ENCODE peak calls at places on chromosomes 3 and 15, in seven cellular contexts. One of them, this sample, is unnamed.

GRCh38 chr15:33834892-33835730 is 133.2 kb upstream of the CHRM5 start:
- DNase-seq in WTC11: peak; percentile 55
- DNase-seq in GM03348: no peak
- DNase-seq in activated naive CD8-positive, alpha-beta T cell treated with anti-CD3 and anti-CD28 coated beads, Interleukin-2, amount 50 U/mL, for 24 hours: no peak
- DNase-seq in GM12864: no peak
- DNase-seq in cardiac fibroblast: no peak
- DNase-seq in keratinocyte: no peak
- DNase-seq in this sample: no peak

GRCh38 chr3:182740710-182741109 is 52.6 kb upstream of the ATP11B start:
- DNase-seq in WTC11: no peak
- DNase-seq in GM03348: no peak
- DNase-seq in activated naive CD8-positive, alpha-beta T cell treated with anti-CD3 and anti-CD28 coated beads, Interleukin-2, amount 50 U/mL, for 24 hours: no peak
- DNase-seq in GM12864: no peak
- DNase-seq in cardiac fibroblast: no peak
- DNase-seq in keratinocyte: no peak
- DNase-seq in this sample: peak; percentile 38

GRCh38 chr3:115758076-115758763 is 134.9 kb downstream of the GAP43 start:
- DNase-seq in WTC11: no peak
- DNase-seq in GM03348: no peak
- DNase-seq in activated naive CD8-positive, alpha-beta T cell treated with anti-CD3 and anti-CD28 coated beads, Interleukin-2, amount 50 U/mL, for 24 hours: no peak
- DNase-seq in GM12864: no peak
- DNase-seq in cardiac fibroblast: peak; percentile 3
- DNase-seq in keratinocyte: no peak
- DNase-seq in this sample: no peak

GRCh38 chr15:99983894-99984293 is 250.7 kb upstream of the LYSMD4 start:
- DNase-seq in WTC11: peak; percentile 38
- DNase-seq in GM03348: no peak
- DNase-seq in activated naive CD8-positive, alpha-beta T cell treated with anti-CD3 and anti-CD28 coated beads, Interleukin-2, amount 50 U/mL, for 24 hours: no peak
- DNase-seq in GM12864: no peak
- DNase-seq in cardiac fibroblast: no peak
- DNase-seq in keratinocyte: no peak
- DNase-seq in this sample: no peak

GRCh38 chr15:72162569-72162968 is 35.0 kb downstream of the GRAMD2A start:
- DNase-seq in WTC11: no peak
- DNase-seq in GM03348: no peak
- DNase-seq in activated naive CD8-positive, alpha-beta T cell treated with anti-CD3 and anti-CD28 coated beads, Interleukin-2, amount 50 U/mL, for 24 hours: no peak
- DNase-seq in GM12864: no peak
- DNase-seq in cardiac fibroblast: no peak
- DNase-seq in keratinocyte: no peak
- DNase-seq in this sample: no peak

GRCh38 chr3:111810909-111811308 is 48.2 kb upstream of the PHLDB2 start:
- DNase-seq in WTC11: no peak
- DNase-seq in GM03348: peak; percentile 47
- DNase-seq in activated naive CD8-positive, alpha-beta T cell treated with anti-CD3 and anti-CD28 coated beads, Interleukin-2, amount 50 U/mL, for 24 hours: no peak
- DNase-seq in GM12864: no peak
- DNase-seq in cardiac fibroblast: peak; percentile 91
- DNase-seq in keratinocyte: no peak
- DNase-seq in this sample: peak; percentile 43

GRCh38 chr15:51782357-51782896 is 31.0 kb downstream of the TMOD2 start:
- DNase-seq in WTC11: no peak
- DNase-seq in GM03348: no peak
- DNase-seq in activated naive CD8-positive, alpha-beta T cell treated with anti-CD3 and anti-CD28 coated beads, Interleukin-2, amount 50 U/mL, for 24 hours: no peak
- DNase-seq in GM12864: no peak
- DNase-seq in cardiac fibroblast: peak; percentile 42
- DNase-seq in keratinocyte: no peak
- DNase-seq in this sample: peak; percentile 38

GRCh38 chr15:54820811-54821210 is 375.9 kb downstream of the RSL24D1 start:
- DNase-seq in WTC11: no peak
- DNase-seq in GM03348: no peak
- DNase-seq in activated naive CD8-positive, alpha-beta T cell treated with anti-CD3 and anti-CD28 coated beads, Interleukin-2, amount 50 U/mL, for 24 hours: no peak
- DNase-seq in GM12864: no peak
- DNase-seq in cardiac fibroblast: no peak
- DNase-seq in keratinocyte: no peak
- DNase-seq in this sample: no peak

GRCh38 chr15:66004618-66005262 is 135.4 kb downstream of the RAB11A start:
- DNase-seq in WTC11: peak; percentile 48
- DNase-seq in GM03348: peak; percentile 71
- DNase-seq in activated naive CD8-positive, alpha-beta T cell treated with anti-CD3 and anti-CD28 coated beads, Interleukin-2, amount 50 U/mL, for 24 hours: no peak
- DNase-seq in GM12864: no peak
- DNase-seq in cardiac fibroblast: peak; percentile 46
- DNase-seq in keratinocyte: no peak
- DNase-seq in this sample: no peak

GRCh38 chr3:127800508-127800907 is 21.8 kb downstream of the MGLL start:
- DNase-seq in WTC11: no peak
- DNase-seq in GM03348: no peak
- DNase-seq in activated naive CD8-positive, alpha-beta T cell treated with anti-CD3 and anti-CD28 coated beads, Interleukin-2, amount 50 U/mL, for 24 hours: peak; percentile 8
- DNase-seq in GM12864: peak; percentile 52
- DNase-seq in cardiac fibroblast: peak; percentile 75
- DNase-seq in keratinocyte: no peak
- DNase-seq in this sample: no peak

GRCh38 chr15:98801234-98801561 is 152.9 kb downstream of the IGF1R start:
- DNase-seq in WTC11: no peak
- DNase-seq in GM03348: no peak
- DNase-seq in activated naive CD8-positive, alpha-beta T cell treated with anti-CD3 and anti-CD28 coated beads, Interleukin-2, amount 50 U/mL, for 24 hours: no peak
- DNase-seq in GM12864: no peak
- DNase-seq in cardiac fibroblast: no peak
- DNase-seq in keratinocyte: no peak
- DNase-seq in this sample: no peak

GRCh38 chr3:63037116-63037515 is 161.9 kb upstream of the CADPS start:
- DNase-seq in WTC11: no peak
- DNase-seq in GM03348: no peak
- DNase-seq in activated naive CD8-positive, alpha-beta T cell treated with anti-CD3 and anti-CD28 coated beads, Interleukin-2, amount 50 U/mL, for 24 hours: no peak
- DNase-seq in GM12864: no peak
- DNase-seq in cardiac fibroblast: no peak
- DNase-seq in keratinocyte: no peak
- DNase-seq in this sample: no peak

GRCh38 chr3:143654906-143655305 is 193.4 kb downstream of the SLC9A9 start:
- DNase-seq in WTC11: no peak
- DNase-seq in GM03348: peak; percentile 13
- DNase-seq in activated naive CD8-positive, alpha-beta T cell treated with anti-CD3 and anti-CD28 coated beads, Interleukin-2, amount 50 U/mL, for 24 hours: no peak
- DNase-seq in GM12864: no peak
- DNase-seq in cardiac fibroblast: peak; percentile 49
- DNase-seq in keratinocyte: no peak
- DNase-seq in this sample: no peak

GRCh38 chr15:100224206-100225185 is 117.3 kb downstream of the ADAMTS17 start:
- DNase-seq in WTC11: no peak
- DNase-seq in GM03348: no peak
- DNase-seq in activated naive CD8-positive, alpha-beta T cell treated with anti-CD3 and anti-CD28 coated beads, Interleukin-2, amount 50 U/mL, for 24 hours: no peak
- DNase-seq in GM12864: no peak
- DNase-seq in cardiac fibroblast: no peak
- DNase-seq in keratinocyte: peak; percentile 38
- DNase-seq in this sample: no peak

GRCh38 chr3:112519424-112520001 is 20.2 kb upstream of the BTLA start:
- DNase-seq in WTC11: no peak
- DNase-seq in GM03348: peak; percentile 66
- DNase-seq in activated naive CD8-positive, alpha-beta T cell treated with anti-CD3 and anti-CD28 coated beads, Interleukin-2, amount 50 U/mL, for 24 hours: no peak
- DNase-seq in GM12864: peak; percentile 79
- DNase-seq in cardiac fibroblast: peak; percentile 90
- DNase-seq in keratinocyte: no peak
- DNase-seq in this sample: peak; percentile 51

GRCh38 chr3:168048414-168049330 is 47.1 kb downstream of the GOLIM4 start:
- DNase-seq in WTC11: no peak
- DNase-seq in GM03348: no peak
- DNase-seq in activated naive CD8-positive, alpha-beta T cell treated with anti-CD3 and anti-CD28 coated beads, Interleukin-2, amount 50 U/mL, for 24 hours: no peak
- DNase-seq in GM12864: no peak
- DNase-seq in cardiac fibroblast: no peak
- DNase-seq in keratinocyte: no peak
- DNase-seq in this sample: no peak

GRCh38 chr3:135135445-135135844 is 340.4 kb downstream of the EPHB1 start:
- DNase-seq in WTC11: no peak
- DNase-seq in GM03348: no peak
- DNase-seq in activated naive CD8-positive, alpha-beta T cell treated with anti-CD3 and anti-CD28 coated beads, Interleukin-2, amount 50 U/mL, for 24 hours: no peak
- DNase-seq in GM12864: no peak
- DNase-seq in cardiac fibroblast: no peak
- DNase-seq in keratinocyte: no peak
- DNase-seq in this sample: no peak

GRCh38 chr15:85112997-85113396 is 131.3 kb downstream of the PDE8A start:
- DNase-seq in WTC11: no peak
- DNase-seq in GM03348: no peak
- DNase-seq in activated naive CD8-positive, alpha-beta T cell treated with anti-CD3 and anti-CD28 coated beads, Interleukin-2, amount 50 U/mL, for 24 hours: no peak
- DNase-seq in GM12864: no peak
- DNase-seq in cardiac fibroblast: no peak
- DNase-seq in keratinocyte: no peak
- DNase-seq in this sample: no peak

GRCh38 chr3:128572644-128573105 is 77.9 kb downstream of the RPN1 start:
- DNase-seq in WTC11: peak; percentile 59
- DNase-seq in GM03348: no peak
- DNase-seq in activated naive CD8-positive, alpha-beta T cell treated with anti-CD3 and anti-CD28 coated beads, Interleukin-2, amount 50 U/mL, for 24 hours: peak; percentile 62
- DNase-seq in GM12864: no peak
- DNase-seq in cardiac fibroblast: no peak
- DNase-seq in keratinocyte: no peak
- DNase-seq in this sample: peak; percentile 33

GRCh38 chr3:151228291-151229125 is 25.5 kb upstream of the GPR171 start:
- DNase-seq in WTC11: no peak
- DNase-seq in GM03348: peak; percentile 72
- DNase-seq in activated naive CD8-positive, alpha-beta T cell treated with anti-CD3 and anti-CD28 coated beads, Interleukin-2, amount 50 U/mL, for 24 hours: no peak
- DNase-seq in GM12864: no peak
- DNase-seq in cardiac fibroblast: peak; percentile 84
- DNase-seq in keratinocyte: peak; percentile 21
- DNase-seq in this sample: no peak

GRCh38 chr15:40906101-40906946 is 12.1 kb downstream of the VPS18 start:
- DNase-seq in WTC11: peak; percentile 95
- DNase-seq in GM03348: peak; percentile 94
- DNase-seq in activated naive CD8-positive, alpha-beta T cell treated with anti-CD3 and anti-CD28 coated beads, Interleukin-2, amount 50 U/mL, for 24 hours: peak; percentile 93
- DNase-seq in GM12864: peak; percentile 37
- DNase-seq in cardiac fibroblast: peak; percentile 89
- DNase-seq in keratinocyte: peak; percentile 36
- DNase-seq in this sample: peak; percentile 90

GRCh38 chr15:43186003-43186353 is 775 bp downstream of the CCNDBP1 start:
- DNase-seq in WTC11: no peak
- DNase-seq in GM03348: no peak
- DNase-seq in activated naive CD8-positive, alpha-beta T cell treated with anti-CD3 and anti-CD28 coated beads, Interleukin-2, amount 50 U/mL, for 24 hours: no peak
- DNase-seq in GM12864: no peak
- DNase-seq in cardiac fibroblast: no peak
- DNase-seq in keratinocyte: no peak
- DNase-seq in this sample: no peak

GRCh38 chr15:64705006-64705405 is 70.4 kb downstream of the RBPMS2 start:
- DNase-seq in WTC11: no peak
- DNase-seq in GM03348: no peak
- DNase-seq in activated naive CD8-positive, alpha-beta T cell treated with anti-CD3 and anti-CD28 coated beads, Interleukin-2, amount 50 U/mL, for 24 hours: no peak
- DNase-seq in GM12864: no peak
- DNase-seq in cardiac fibroblast: no peak
- DNase-seq in keratinocyte: no peak
- DNase-seq in this sample: no peak

GRCh38 chr15:71440479-71441071 is 325.3 kb downstream of the THSD4 start:
- DNase-seq in WTC11: no peak
- DNase-seq in GM03348: peak; percentile 57
- DNase-seq in activated naive CD8-positive, alpha-beta T cell treated with anti-CD3 and anti-CD28 coated beads, Interleukin-2, amount 50 U/mL, for 24 hours: no peak
- DNase-seq in GM12864: peak; percentile 19
- DNase-seq in cardiac fibroblast: peak; percentile 85
- DNase-seq in keratinocyte: no peak
- DNase-seq in this sample: peak; percentile 68

GRCh38 chr15:36278219-36278618 is 301.2 kb upstream of the CDIN1 start:
- DNase-seq in WTC11: no peak
- DNase-seq in GM03348: no peak
- DNase-seq in activated naive CD8-positive, alpha-beta T cell treated with anti-CD3 and anti-CD28 coated beads, Interleukin-2, amount 50 U/mL, for 24 hours: no peak
- DNase-seq in GM12864: no peak
- DNase-seq in cardiac fibroblast: peak; percentile 47
- DNase-seq in keratinocyte: no peak
- DNase-seq in this sample: no peak

GRCh38 chr15:34621675-34622074 is 38.2 kb upstream of the GOLGA8B start:
- DNase-seq in WTC11: no peak
- DNase-seq in GM03348: peak; percentile 55
- DNase-seq in activated naive CD8-positive, alpha-beta T cell treated with anti-CD3 and anti-CD28 coated beads, Interleukin-2, amount 50 U/mL, for 24 hours: no peak
- DNase-seq in GM12864: no peak
- DNase-seq in cardiac fibroblast: peak; percentile 53
- DNase-seq in keratinocyte: no peak
- DNase-seq in this sample: peak; percentile 13

GRCh38 chr3:70065666-70066253 is 66.2 kb downstream of the SAMMSON start:
- DNase-seq in WTC11: peak; percentile 37
- DNase-seq in GM03348: no peak
- DNase-seq in activated naive CD8-positive, alpha-beta T cell treated with anti-CD3 and anti-CD28 coated beads, Interleukin-2, amount 50 U/mL, for 24 hours: no peak
- DNase-seq in GM12864: no peak
- DNase-seq in cardiac fibroblast: no peak
- DNase-seq in keratinocyte: no peak
- DNase-seq in this sample: no peak

GRCh38 chr15:29556385-29556784 is 265.9 kb downstream of the TJP1 start:
- DNase-seq in WTC11: no peak
- DNase-seq in GM03348: peak; percentile 40
- DNase-seq in activated naive CD8-positive, alpha-beta T cell treated with anti-CD3 and anti-CD28 coated beads, Interleukin-2, amount 50 U/mL, for 24 hours: no peak
- DNase-seq in GM12864: no peak
- DNase-seq in cardiac fibroblast: peak; percentile 65
- DNase-seq in keratinocyte: no peak
- DNase-seq in this sample: no peak

GRCh38 chr15:38247336-38247735 is 5.3 kb upstream of the SPRED1 start:
- DNase-seq in WTC11: no peak
- DNase-seq in GM03348: no peak
- DNase-seq in activated naive CD8-positive, alpha-beta T cell treated with anti-CD3 and anti-CD28 coated beads, Interleukin-2, amount 50 U/mL, for 24 hours: no peak
- DNase-seq in GM12864: no peak
- DNase-seq in cardiac fibroblast: peak; percentile 29
- DNase-seq in keratinocyte: no peak
- DNase-seq in this sample: no peak

GRCh38 chr15:69060744-69061143 is 46.2 kb downstream of the NOX5 start:
- DNase-seq in WTC11: no peak
- DNase-seq in GM03348: no peak
- DNase-seq in activated naive CD8-positive, alpha-beta T cell treated with anti-CD3 and anti-CD28 coated beads, Interleukin-2, amount 50 U/mL, for 24 hours: no peak
- DNase-seq in GM12864: no peak
- DNase-seq in cardiac fibroblast: no peak
- DNase-seq in keratinocyte: no peak
- DNase-seq in this sample: no peak

GRCh38 chr3:136050250-136050649 is 84.7 kb downstream of the PPP2R3A start:
- DNase-seq in WTC11: no peak
- DNase-seq in GM03348: no peak
- DNase-seq in activated naive CD8-positive, alpha-beta T cell treated with anti-CD3 and anti-CD28 coated beads, Interleukin-2, amount 50 U/mL, for 24 hours: no peak
- DNase-seq in GM12864: no peak
- DNase-seq in cardiac fibroblast: no peak
- DNase-seq in keratinocyte: no peak
- DNase-seq in this sample: no peak

GRCh38 chr15:82305621-82306048 is 43.0 kb downstream of the SAXO2 start:
- DNase-seq in WTC11: no peak
- DNase-seq in GM03348: no peak
- DNase-seq in activated naive CD8-positive, alpha-beta T cell treated with anti-CD3 and anti-CD28 coated beads, Interleukin-2, amount 50 U/mL, for 24 hours: no peak
- DNase-seq in GM12864: no peak
- DNase-seq in cardiac fibroblast: no peak
- DNase-seq in keratinocyte: no peak
- DNase-seq in this sample: no peak

GRCh38 chr3:107284570-107284969 is 92.7 kb upstream of the CCDC54 start:
- DNase-seq in WTC11: no peak
- DNase-seq in GM03348: peak; percentile 8
- DNase-seq in activated naive CD8-positive, alpha-beta T cell treated with anti-CD3 and anti-CD28 coated beads, Interleukin-2, amount 50 U/mL, for 24 hours: no peak
- DNase-seq in GM12864: no peak
- DNase-seq in cardiac fibroblast: peak; percentile 55
- DNase-seq in keratinocyte: no peak
- DNase-seq in this sample: no peak

GRCh38 chr15:71830981-71831380 is 20.6 kb downstream of the NR2E3 start:
- DNase-seq in WTC11: no peak
- DNase-seq in GM03348: no peak
- DNase-seq in activated naive CD8-positive, alpha-beta T cell treated with anti-CD3 and anti-CD28 coated beads, Interleukin-2, amount 50 U/mL, for 24 hours: no peak
- DNase-seq in GM12864: no peak
- DNase-seq in cardiac fibroblast: no peak
- DNase-seq in keratinocyte: no peak
- DNase-seq in this sample: no peak

GRCh38 chr3:108718454-108718853 is 38.8 kb downstream of the RETNLB start:
- DNase-seq in WTC11: no peak
- DNase-seq in GM03348: no peak
- DNase-seq in activated naive CD8-positive, alpha-beta T cell treated with anti-CD3 and anti-CD28 coated beads, Interleukin-2, amount 50 U/mL, for 24 hours: no peak
- DNase-seq in GM12864: no peak
- DNase-seq in cardiac fibroblast: no peak
- DNase-seq in keratinocyte: no peak
- DNase-seq in this sample: no peak